ENCODE peak calls at places on chromosomes 7 and 10, in four cellular contexts. L is HepG2, Z is HCT116, H is K562. M is an unnamed sample.

GRCh38 chr10:99870051-99870730 is 87.8 kb downstream of the ABCC2 start:
- DNase-seq in Z (no peak), L (no peak), H (no peak), M (no peak)

GRCh38 chr10:111840546-111840945 is 343.0 kb downstream of the GPAM start:
- DNase-seq in Z (no peak), H (no peak), L (no peak), M (no peak)

GRCh38 chr7:84117304-84117703 is 77.3 kb downstream of the SEMA3A start:
- DNase-seq in Z (no peak), L (no peak), H (no peak), M (no peak)

GRCh38 chr7:106284516-106285050 is at the start of gene NAMPT:
- DNase-seq in L (no peak), H (peak; percentile 81), Z (no peak), M (peak; percentile 81)

GRCh38 chr10:94423627-94424026 is 21.3 kb downstream of the TBC1D12 start:
- DNase-seq in L (no peak), Z (no peak), H (no peak), M (no peak)

GRCh38 chr7:32416846-32417245 is 73.3 kb downstream of the LSM5 start:
- DNase-seq in L (no peak), Z (no peak), H (no peak), M (no peak)

GRCh38 chr7:142384508-142384922 is 126.7 kb upstream of the PRSS58 start:
- DNase-seq in H (no peak), L (no peak), Z (no peak), M (no peak)

GRCh38 chr7:54179321-54180029 is 362.7 kb upstream of the VSTM2A start:
- DNase-seq in L (no peak), Z (no peak), H (no peak), M (no peak)

GRCh38 chr10:3780056-3780765 is 4.8 kb downstream of the KLF6 start:
- DNase-seq in L (no peak), H (no peak), Z (no peak), M (no peak)

GRCh38 chr7:36261019-36261754 is 108.1 kb downstream of the EEPD1 start:
- DNase-seq in L (no peak), Z (no peak), H (no peak), M (no peak)

GRCh38 chr10:15700078-15700477 is 19.6 kb downstream of the ITGA8 start:
- DNase-seq in L (no peak), Z (no peak), H (no peak), M (no peak)

GRCh38 chr7:156460861-156461632 is 179.5 kb upstream of the RNF32 start:
- DNase-seq in L (peak; percentile 59), H (no peak), Z (no peak), M (no peak)

GRCh38 chr7:75642810-75643486 is 95.8 kb downstream of the HIP1 start:
- DNase-seq in L (peak; percentile 46), Z (peak; percentile 54), H (peak; percentile 88), M (peak; percentile 70)

GRCh38 chr10:26044123-26044749 is 110.2 kb downstream of the MYO3A start:
- DNase-seq in H (no peak), Z (no peak), L (no peak), M (no peak)

GRCh38 chr10:59181668-59182067 is 5.2 kb downstream of the PHYHIPL start:
- DNase-seq in L (peak; percentile 88), H (peak; percentile 18), Z (peak; percentile 50), M (peak; percentile 70)

GRCh38 chr7:38798552-38799267 is 110.3 kb downstream of the VPS41 start:
- DNase-seq in L (no peak), Z (no peak), H (no peak), M (no peak)

GRCh38 chr10:110414563-110415309 is 83.0 kb upstream of the DUSP5 start:
- DNase-seq in H (no peak), L (peak; percentile 35), Z (peak; percentile 98), M (no peak)

GRCh38 chr7:47765373-47765979 is 182.8 kb downstream of the PKD1L1 start:
- DNase-seq in H (no peak), L (no peak), Z (no peak), M (no peak)
- TF ChIP-seq ELF1 in H (no peak), L (no peak), Z (no peak), M (no peak)

GRCh38 chr7:45454771-45455170 is 119.4 kb upstream of the ADCY1 start:
- DNase-seq in L (no peak), H (no peak), Z (no peak), M (no peak)

GRCh38 chr7:45455662-45456061 is 118.5 kb upstream of the ADCY1 start:
- DNase-seq in Z (no peak), L (peak; percentile 55), H (no peak), M (no peak)

GRCh38 chr7:45456105-45456504 is 118.1 kb upstream of the ADCY1 start:
- DNase-seq in H (no peak), L (peak; percentile 4), Z (no peak), M (no peak)

GRCh38 chr7:45447296-45447695 is 126.9 kb upstream of the ADCY1 start:
- DNase-seq in H (no peak), Z (no peak), L (no peak), M (no peak)

GRCh38 chr7:45451636-45452035 is 122.5 kb upstream of the ADCY1 start:
- DNase-seq in H (no peak), L (no peak), Z (no peak), M (no peak)
- TF ChIP-seq ZBTB33 in H (no peak), L (no peak), Z (no peak), M (no peak)

GRCh38 chr10:45487738-45488137 is 113.7 kb downstream of the ALOX5 start:
- DNase-seq in Z (no peak), H (no peak), L (no peak), M (no peak)
- TF ChIP-seq ELF1 in Z (no peak), H (no peak), L (no peak), M (no peak)

DNA sequence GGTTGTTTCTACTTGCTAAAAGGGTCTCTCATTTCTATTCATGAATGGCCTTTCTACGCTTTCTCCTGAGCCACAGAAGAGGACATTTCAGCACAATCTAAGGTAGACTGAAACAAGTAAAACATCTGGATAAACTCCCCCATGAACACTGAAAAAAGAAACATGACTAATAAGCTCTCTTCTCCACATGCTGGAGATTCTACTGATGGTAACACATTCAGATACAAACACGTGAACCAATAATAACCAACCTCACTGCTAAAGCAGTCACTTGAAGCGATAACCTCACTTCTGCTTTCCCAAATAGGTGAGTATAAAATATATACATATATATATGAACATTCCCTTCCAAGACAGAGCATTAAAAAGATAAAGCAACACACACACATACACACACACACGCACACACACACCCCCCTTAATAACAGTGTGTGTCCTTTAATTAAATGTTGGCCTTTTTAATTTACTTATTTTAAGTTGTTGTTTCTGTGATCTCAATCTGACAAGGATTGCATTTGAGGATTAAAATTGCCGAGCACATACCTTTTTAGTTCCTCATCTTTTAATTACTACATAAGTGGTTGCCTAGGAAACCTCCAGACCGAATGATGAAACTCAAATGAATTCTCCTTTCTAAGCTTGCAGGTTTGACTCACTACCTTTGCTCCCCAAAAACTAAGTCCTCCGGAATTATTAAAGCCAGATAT is 292.4 kb upstream of the KLF14 start:
- DNase-seq in H (no peak), Z (no peak), L (no peak), M (no peak)
- TF ChIP-seq ZBTB33 in H (no peak), Z (no peak), L (no peak), M (no peak)

DNA sequence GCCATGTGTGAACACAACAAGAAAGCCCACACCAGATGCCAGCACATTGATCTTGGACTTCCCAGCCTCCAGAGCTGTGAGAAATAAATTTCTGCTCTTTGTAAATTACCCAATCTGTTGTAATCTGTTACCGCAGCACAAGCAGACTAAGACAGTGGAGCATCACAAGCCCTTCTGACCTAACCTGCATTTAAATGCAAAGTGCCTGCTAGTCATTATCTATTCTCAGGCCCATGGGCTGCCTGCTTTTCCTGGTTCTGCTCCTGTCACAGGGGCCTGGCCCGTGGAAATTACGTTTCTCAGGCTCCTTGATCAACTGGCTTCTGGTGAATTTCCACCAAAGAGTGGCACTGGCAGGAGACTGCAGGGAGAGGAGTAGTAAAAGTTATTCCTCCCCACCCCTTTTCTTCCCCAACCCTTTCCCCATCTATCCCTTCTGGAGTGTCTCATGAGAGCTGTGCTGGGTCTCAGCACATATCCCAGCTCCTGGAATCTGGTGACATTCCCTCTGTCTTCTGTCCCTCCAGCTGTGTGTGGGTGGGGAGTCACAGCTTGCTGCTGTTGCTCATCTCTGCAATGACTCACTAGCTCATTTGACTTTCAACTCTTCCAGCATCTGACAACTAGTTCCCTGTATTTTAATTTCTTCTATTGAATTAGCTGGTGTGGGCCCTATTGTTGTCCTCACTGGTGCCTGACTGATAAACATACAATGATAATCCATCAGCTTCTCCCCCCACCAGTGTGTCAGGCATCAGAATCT is 199.1 kb upstream of the AUTS2 start:
- DNase-seq in H (no peak), Z (no peak), L (no peak), M (peak; percentile 42)
- TF ChIP-seq ELF1 in H (no peak), Z (no peak), L (no peak), M (no peak)

GRCh38 chr7:130961128-130961601 is 227.2 kb upstream of the KLF14 start:
- DNase-seq in L (no peak), Z (peak; percentile 75), H (no peak), M (no peak)
- TF ChIP-seq ZBTB33 in L (no peak), Z (no peak), H (no peak), M (no peak)

GRCh38 chr10:96387151-96387550 is 28.3 kb upstream of the OPALIN start:
- DNase-seq in L (no peak), H (no peak), Z (no peak), M (no peak)
- TF ChIP-seq ELF1 in L (no peak), H (no peak), Z (no peak), M (no peak)

GRCh38 chr7:113113912-113114311 is 4.4 kb downstream of the SMIM30 start:
- DNase-seq in H (no peak), Z (no peak), L (peak; percentile 2), M (peak; percentile 23)
- TF ChIP-seq ZBTB33 in H (no peak), Z (no peak), L (no peak), M (no peak)

GRCh38 chr10:63489838-63490237 is 24.1 kb upstream of the JMJD1C start:
- DNase-seq in Z (no peak), H (no peak), L (no peak), M (no peak)

GRCh38 chr10:63491558-63492316 is 26.0 kb upstream of the JMJD1C start:
- DNase-seq in L (no peak), H (no peak), Z (no peak), M (no peak)

GRCh38 chr10:63494951-63495350 is 26.2 kb upstream of the REEP3 start:
- DNase-seq in Z (no peak), H (no peak), L (no peak), M (no peak)

GRCh38 chr10:63496561-63496960 is 24.6 kb upstream of the REEP3 start:
- DNase-seq in H (no peak), Z (no peak), L (no peak), M (no peak)

GRCh38 chr10:63492788-63493403 is 27.1 kb upstream of the JMJD1C start:
- DNase-seq in Z (no peak), H (no peak), L (no peak), M (no peak)
- TF ChIP-seq ELF1 in Z (no peak), H (no peak), L (no peak), M (no peak)

GRCh38 chr10:101061814-101062230 is at the start of gene KAZALD1:
- DNase-seq in H (no peak), Z (no peak), L (no peak), M (no peak)
- TF ChIP-seq ZBTB33 in H (no peak), Z (no peak), L (no peak), M (no peak)